ENCODE peak calls at places on chromosomes 6 and 20, in ten cellular contexts. V is pancreas; A is NCI-H2081; X is ovary; L is stimulated activated CD4-positive, alpha-beta T cell treated with anti-CD3 and anti-CD28 coated beads, Interleukin-12 subunit alpha, Interleukin-12 subunit beta, amount 100 ng/mL, for 4 hours; Y is pons; O is neural crest cell; Z is HuH-7; N is adrenal gland; C is B cell. I is an unnamed sample.

GRCh38 chr6:37630281-37630799 is 67.3 kb downstream of the MDGA1 start:
- DNase-seq in V (no peak), A (no peak), X (no peak), L (no peak), Y (no peak), O (no peak), Z (no peak), N (peak; percentile 95), C (no peak), I (no peak)

GRCh38 chr6:25365159-25365558 is 86.0 kb downstream of the CARMIL1 start:
- DNase-seq in V (no peak), A (no peak), X (no peak), L (no peak), Y (no peak), O (no peak), Z (no peak), N (no peak), C (no peak), I (no peak)

GRCh38 chr6:99945995-99946394 is 48.0 kb downstream of the MCHR2 start:
- DNase-seq in V (peak; percentile 70), A (no peak), X (no peak), L (no peak), Y (no peak), O (no peak), Z (no peak), N (no peak), C (no peak), I (no peak)

GRCh38 chr20:3904224-3904623 is 15.0 kb downstream of the PANK2 start:
- DNase-seq in V (no peak), A (no peak), X (no peak), L (no peak), Y (no peak), O (no peak), Z (no peak), N (no peak), C (no peak), I (no peak)

GRCh38 chr6:15207923-15208322 is 37.9 kb upstream of the JARID2 start:
- DNase-seq in V (no peak), A (no peak), X (no peak), L (no peak), Y (no peak), O (no peak), Z (no peak), N (no peak), C (no peak), I (peak; percentile 80)

GRCh38 chr20:48801197-48801596 is 26.6 kb downstream of the PREX1 start:
- DNase-seq in V (no peak), A (no peak), X (no peak), L (no peak), Y (no peak), O (no peak), Z (no peak), N (no peak), C (no peak), I (no peak)

GRCh38 chr6:108736832-108737231 is 111.4 kb upstream of the ARMC2 start:
- DNase-seq in V (no peak), A (no peak), X (no peak), L (no peak), Y (no peak), O (no peak), Z (no peak), N (no peak), C (no peak), I (peak; percentile 63)

GRCh38 chr20:31608256-31608980 is 3.3 kb downstream of the ID1 start:
- DNase-seq in V (peak; percentile 74), A (peak; percentile 91), X (peak; percentile 80), L (no peak), Y (no peak), O (no peak), Z (peak; percentile 98), N (peak; percentile 41), C (no peak), I (peak; percentile 84)

GRCh38 chr20:952196-952795 is 36.2 kb upstream of the ANGPT4 start:
- DNase-seq in V (no peak), A (no peak), X (no peak), L (no peak), Y (no peak), O (no peak), Z (no peak), N (no peak), C (peak; percentile 28), I (no peak)

GRCh38 chr6:85670573-85670972 is 27.9 kb upstream of the SYNCRIP start:
- DNase-seq in V (no peak), A (no peak), X (no peak), L (no peak), Y (no peak), O (no peak), Z (no peak), N (peak; percentile 33), C (no peak), I (no peak)

GRCh38 chr20:51062065-51062464 is 39.2 kb upstream of the KCNG1 start:
- DNase-seq in V (no peak), A (no peak), X (no peak), L (peak; percentile 29), Y (no peak), O (no peak), Z (no peak), N (no peak), C (no peak), I (no peak)

GRCh38 chr6:42263165-42263852 is 45.6 kb upstream of the MRPS10 start:
- DNase-seq in V (no peak), A (no peak), X (no peak), L (no peak), Y (no peak), O (no peak), Z (no peak), N (no peak), C (no peak), I (no peak)

GRCh38 chr20:59004763-59005522 is 2.1 kb downstream of the CTSZ start:
- DNase-seq in V (peak; percentile 64), A (no peak), X (no peak), L (no peak), Y (peak; percentile 72), O (no peak), Z (no peak), N (peak; percentile 80), C (peak; percentile 97), I (no peak)

GRCh38 chr20:38246357-38247165 is 14.0 kb downstream of the KIAA1755 start:
- DNase-seq in V (no peak), A (no peak), X (peak; percentile 56), L (no peak), Y (peak; percentile 25), O (no peak), Z (no peak), N (no peak), C (no peak), I (no peak)

GRCh38 chr6:134447883-134448387 is 130.0 kb upstream of the SGK1 start:
- DNase-seq in V (no peak), A (no peak), X (no peak), L (no peak), Y (peak; percentile 32), O (no peak), Z (no peak), N (no peak), C (no peak), I (no peak)

GRCh38 chr20:1118004-1118335 is 432 bp upstream of the PSMF1 start:
- DNase-seq in V (no peak), A (no peak), X (no peak), L (no peak), Y (no peak), O (no peak), Z (no peak), N (no peak), C (no peak), I (no peak)

GRCh38 chr20:16553684-16554083 is 19.6 kb downstream of the KIF16B start:
- DNase-seq in V (no peak), A (no peak), X (no peak), L (no peak), Y (no peak), O (no peak), Z (no peak), N (no peak), C (no peak), I (no peak)

GRCh38 chr6:123629234-123629941 is 7.4 kb downstream of the TRDN start:
- DNase-seq in V (no peak), A (no peak), X (no peak), L (no peak), Y (no peak), O (no peak), Z (no peak), N (no peak), C (no peak), I (no peak)

GRCh38 chr20:35901678-35902544 is 52.4 kb downstream of the SCAND1 start:
- DNase-seq in V (no peak), A (no peak), X (no peak), L (no peak), Y (no peak), O (no peak), Z (no peak), N (peak; percentile 53), C (no peak), I (no peak)

GRCh38 chr6:25324076-25324762 is 45.0 kb downstream of the CARMIL1 start:
- DNase-seq in V (no peak), A (no peak), X (no peak), L (no peak), Y (no peak), O (no peak), Z (no peak), N (no peak), C (no peak), I (no peak)

GRCh38 chr20:48814633-48815032 is 13.2 kb downstream of the PREX1 start:
- DNase-seq in V (no peak), A (no peak), X (no peak), L (no peak), Y (no peak), O (no peak), Z (no peak), N (no peak), C (no peak), I (no peak)

GRCh38 chr6:33183071-33183683 is 9.1 kb downstream of the COL11A2 start:
- DNase-seq in V (no peak), A (no peak), X (no peak), L (no peak), Y (no peak), O (no peak), Z (no peak), N (no peak), C (no peak), I (no peak)

GRCh38 chr6:156890627-156891300 is 113.6 kb downstream of the ARID1B start:
- DNase-seq in V (no peak), A (no peak), X (no peak), L (no peak), Y (no peak), O (no peak), Z (no peak), N (no peak), C (no peak), I (no peak)

GRCh38 chr6:159126590-159126989 is 42.6 kb upstream of the FNDC1 start:
- DNase-seq in V (no peak), A (no peak), X (no peak), L (no peak), Y (no peak), O (no peak), Z (no peak), N (peak; percentile 95), C (no peak), I (no peak)